ENCODE peak calls at places on chromosome 12, in ten cellular contexts. U is CD8-positive, alpha-beta memory T cell; H is neural progenitor cell; Y is A673; N is fibroblast of lung; S is cardiac muscle cell; B is body of pancreas; E is right lobe of liver; K is lower lobe of right lung; G is K562. Q is an unnamed sample. For H3K4me1, the result is how much of the 10 kb centered on the place peaks cover.

GRCh38 chr12:2806700-2807099 is 5.8 kb upstream of the ITFG2 start:
- DNase-seq in U (no peak), H (no peak), Y (no peak), N (no peak), S (no peak), B (no peak), E (no peak), K (no peak), G (no peak), Q (no peak)

GRCh38 chr12:67669925-67670631 is 21.5 kb downstream of the DYRK2 start:
- DNase-seq in U (no peak), H (no peak), Y (no peak), N (no peak), S (no peak), B (no peak), E (no peak), K (no peak), G (no peak), Q (no peak)

GRCh38 chr12:40907115-40907521 is 214.9 kb downstream of the CNTN1 start:
- DNase-seq in U (no peak), H (no peak), Y (no peak), N (peak), S (no peak), B (no peak), E (no peak), K (no peak), G (no peak), Q (no peak)

GRCh38 chr12:11607313-11608081 is 42.0 kb upstream of the ETV6 start:
- DNase-seq in U (no peak), H (peak), Y (no peak), N (peak), S (peak), B (peak), E (peak), K (no peak), G (no peak), Q (peak)

GRCh38 chr12:32043928-32044549 is 62.6 kb upstream of the BICD1 start:
- DNase-seq in U (no peak), H (no peak), Y (no peak), N (no peak), S (no peak), B (no peak), E (no peak), K (no peak), G (no peak), Q (no peak)

GRCh38 chr12:93804392-93805179 is 127.4 kb downstream of the CRADD start:
- DNase-seq in U (no peak), H (no peak), Y (no peak), N (no peak), S (no peak), B (no peak), E (no peak), K (no peak), G (no peak), Q (no peak)

GRCh38 chr12:88977115-88977514 is 375.2 kb downstream of the DUSP6 start:
- DNase-seq in U (no peak), H (no peak), Y (no peak), N (no peak), S (no peak), B (no peak), E (no peak), K (no peak), G (no peak), Q (no peak)

GRCh38 chr12:68367903-68368302 is 35.7 kb upstream of the MDM1 start:
- DNase-seq in U (peak), H (no peak), Y (no peak), N (no peak), S (no peak), B (no peak), E (no peak), K (no peak), G (no peak), Q (no peak)

GRCh38 chr12:56338643-56339422 is at the start of gene IL23A:
- DNase-seq in U (peak), H (peak), Y (no peak), N (no peak), S (no peak), B (no peak), E (no peak), K (no peak), G (no peak), Q (no peak)

GRCh38 chr12:63937381-63938168 is 93.1 kb downstream of the SRGAP1 start:
- DNase-seq in U (no peak), H (no peak), Y (no peak), N (no peak), S (no peak), B (no peak), E (no peak), K (no peak), G (no peak), Q (no peak)

DNA sequence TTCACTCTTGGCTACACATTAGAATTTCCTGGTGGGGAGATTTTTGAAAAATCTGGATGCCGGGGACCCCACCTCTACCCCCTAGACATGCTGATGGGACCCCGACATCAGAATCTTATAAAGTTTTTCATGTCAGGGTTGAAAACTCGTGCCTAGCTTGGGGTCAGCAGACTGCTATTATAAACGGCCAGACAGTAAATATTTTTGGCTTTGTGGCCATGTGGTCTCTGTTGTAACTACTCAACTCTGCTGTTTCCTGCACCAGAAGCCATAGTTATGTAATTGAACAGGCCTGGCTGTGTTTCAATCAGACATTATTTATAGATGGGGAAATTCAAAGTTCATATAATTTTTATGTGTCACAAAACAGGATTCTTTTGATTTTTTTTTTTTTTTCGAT is 41.6 kb downstream of the ACACB start:
- DNase-seq in U (no peak), H (no peak), Y (no peak), N (no peak), S (no peak), B (no peak), E (no peak), K (no peak), G (no peak), Q (no peak)
- H3K4me1 ChIP-seq in U (under half), H (under half), Y (under half), N (under half), S (under half), B (under half), E (under half), K (under half), G (under half), Q (under half)

GRCh38 chr12:86256169-86256568 is at the start of gene MGAT4C:
- DNase-seq in U (no peak), H (peak), Y (peak), N (peak), S (peak), B (no peak), E (no peak), K (no peak), G (no peak), Q (no peak)
- H3K4me1 ChIP-seq in U (under half), H (under half), Y (under half), N (under half), S (under half), B (under half), E (under half), K (under half), G (under half), Q (under half)

GRCh38 chr12:54156578-54156977 is 32.2 kb downstream of the SMUG1 start:
- DNase-seq in U (no peak), H (no peak), Y (no peak), N (no peak), S (no peak), B (no peak), E (no peak), K (no peak), G (no peak), Q (no peak)
- H3K4me1 ChIP-seq in U (under half), H (under half), Y (under half), N (under half), S (under half), B (under half), E (under half), K (under half), G (under half), Q (under half)

GRCh38 chr12:92469837-92470236 is 233.0 kb upstream of the PLEKHG7 start:
- DNase-seq in U (no peak), H (no peak), Y (no peak), N (peak), S (no peak), B (no peak), E (no peak), K (no peak), G (no peak), Q (no peak)

GRCh38 chr12:92465786-92466185 is 237.0 kb upstream of the PLEKHG7 start:
- DNase-seq in U (no peak), H (no peak), Y (no peak), N (no peak), S (no peak), B (no peak), E (no peak), K (no peak), G (no peak), Q (no peak)

GRCh38 chr12:92468358-92469020 is 234.3 kb upstream of the PLEKHG7 start:
- DNase-seq in U (no peak), H (no peak), Y (peak), N (no peak), S (no peak), B (no peak), E (no peak), K (no peak), G (no peak), Q (no peak)

GRCh38 chr12:92466391-92467305 is 236.1 kb upstream of the PLEKHG7 start:
- DNase-seq in U (no peak), H (peak), Y (no peak), N (peak), S (peak), B (peak), E (no peak), K (no peak), G (no peak), Q (peak)

GRCh38 chr12:92467886-92468285 is 234.9 kb upstream of the PLEKHG7 start:
- DNase-seq in U (no peak), H (no peak), Y (no peak), N (no peak), S (no peak), B (no peak), E (no peak), K (no peak), G (peak), Q (no peak)
- H3K4me1 ChIP-seq in U (under half), H (under half), Y (under half), N (under half), S (under half), B (under half), E (under half), K (under half), G (under half), Q (under half)

GRCh38 chr12:113469893-113470743 is 1.6 kb downstream of the LHX5 start:
- DNase-seq in U (no peak), H (peak), Y (no peak), N (no peak), S (no peak), B (no peak), E (no peak), K (no peak), G (no peak), Q (no peak)
- H3K4me1 ChIP-seq in U (under half), H (under half), Y (under half), N (under half), S (under half), B (under half), E (under half), K (under half), G (under half), Q (under half)

GRCh38 chr12:46451276-46452021 is 78.9 kb upstream of the SLC38A2 start:
- DNase-seq in U (no peak), H (no peak), Y (peak), N (no peak), S (no peak), B (no peak), E (no peak), K (no peak), G (no peak), Q (no peak)
- H3K4me1 ChIP-seq in U (under half), H (under half), Y (half or more), N (under half), S (under half), B (half or more), E (under half), K (under half), G (under half), Q (under half)

GRCh38 chr12:14959463-14959862 is 1.9 kb downstream of the ARHGDIB start:
- DNase-seq in U (no peak), H (no peak), Y (no peak), N (no peak), S (no peak), B (no peak), E (no peak), K (no peak), G (no peak), Q (no peak)

GRCh38 chr12:14961466-14962155 is at the start of gene ARHGDIB:
- DNase-seq in U (peak), H (no peak), Y (peak), N (no peak), S (no peak), B (peak), E (no peak), K (peak), G (peak), Q (peak)

GRCh38 chr12:14959916-14960315 is 1.5 kb downstream of the ARHGDIB start:
- DNase-seq in U (no peak), H (no peak), Y (no peak), N (no peak), S (no peak), B (no peak), E (no peak), K (no peak), G (no peak), Q (no peak)

GRCh38 chr12:14962180-14962579 is 779 bp upstream of the ARHGDIB start:
- DNase-seq in U (no peak), H (no peak), Y (no peak), N (no peak), S (no peak), B (no peak), E (no peak), K (no peak), G (no peak), Q (no peak)

GRCh38 chr12:14960548-14961465 is 594 bp downstream of the ARHGDIB start:
- DNase-seq in U (peak), H (no peak), Y (peak), N (no peak), S (no peak), B (no peak), E (peak), K (no peak), G (peak), Q (no peak)
- H3K4me1 ChIP-seq in U (half or more), H (under half), Y (half or more), N (under half), S (under half), B (under half), E (under half), K (half or more), G (under half), Q (under half)

Q was measured in mucosa of descending colon.